ENCODE peak calls at places on chromosome 16, in ten cellular contexts. Z is NCI-H2029; K is HS-5; Q is fibroblast of the aortic adventitia; Y is neural progenitor cell; N is T-helper 2 cell; F is esophagus squamous epithelium; R is CD4-positive, alpha-beta memory T cell; E is GDM1; H is GM12892. U is an unnamed sample.

GRCh38 chr16:66469291-66469931 is 42.3 kb downstream of the BEAN1 start:
- DNase-seq in Z (no peak), K (no peak), Q (no peak), Y (no peak), N (no peak), F (no peak), R (no peak), E (no peak), H (no peak), U (no peak)

GRCh38 chr16:14494396-14494795 is 135.7 kb downstream of the PARN start:
- DNase-seq in Z (no peak), K (no peak), Q (no peak), Y (no peak), N (no peak), F (no peak), R (no peak), E (no peak), H (no peak), U (no peak)

GRCh38 chr16:1100084-1100800 is 4.2 kb upstream of the C1QTNF8 start:
- DNase-seq in Z (no peak), K (no peak), Q (no peak), Y (no peak), N (no peak), F (no peak), R (no peak), E (no peak), H (no peak), U (no peak)

GRCh38 chr16:2709588-2709984 is 10.4 kb downstream of the PRSS27 start:
- DNase-seq in Z (no peak), K (no peak), Q (no peak), Y (no peak), N (no peak), F (no peak), R (no peak), E (no peak), H (no peak), U (no peak)

GRCh38 chr16:31265329-31266245 is 5.8 kb downstream of the ITGAM start:
- DNase-seq in Z (no peak), K (peak), Q (peak), Y (no peak), N (peak), F (no peak), R (peak), E (no peak), H (peak), U (no peak)

GRCh38 chr16:85465328-85466307 is 147.5 kb upstream of the GSE1 start:
- DNase-seq in Z (peak), K (no peak), Q (peak), Y (no peak), N (no peak), F (no peak), R (no peak), E (no peak), H (no peak), U (no peak)

GRCh38 chr16:57748596-57748995 is 13.0 kb downstream of the KATNB1 start:
- DNase-seq in Z (no peak), K (no peak), Q (peak), Y (no peak), N (no peak), F (no peak), R (no peak), E (no peak), H (no peak), U (no peak)

GRCh38 chr16:74852500-74852875 is 77.9 kb upstream of the FA2H start:
- DNase-seq in Z (no peak), K (no peak), Q (no peak), Y (no peak), N (no peak), F (no peak), R (no peak), E (no peak), H (no peak), U (no peak)

GRCh38 chr16:81767987-81768592 is 11.0 kb upstream of the PLCG2 start:
- DNase-seq in Z (peak), K (no peak), Q (no peak), Y (no peak), N (no peak), F (no peak), R (no peak), E (no peak), H (no peak), U (no peak)

GRCh38 chr16:67192781-67193260 is 866 bp downstream of the E2F4 start:
- DNase-seq in Z (no peak), K (no peak), Q (no peak), Y (no peak), N (no peak), F (no peak), R (no peak), E (no peak), H (no peak), U (no peak)

GRCh38 chr16:68396481-68396880 is 51.8 kb downstream of the SMPD3 start:
- DNase-seq in Z (no peak), K (no peak), Q (peak), Y (peak), N (peak), F (no peak), R (peak), E (no peak), H (no peak), U (no peak)

GRCh38 chr16:57235128-57236092 is 9.6 kb upstream of the ARL2BP start:
- DNase-seq in Z (peak), K (peak), Q (peak), Y (no peak), N (no peak), F (no peak), R (no peak), E (peak), H (no peak), U (peak)

GRCh38 chr16:58843675-58844074 is 109.6 kb upstream of the GOT2 start:
- DNase-seq in Z (no peak), K (no peak), Q (peak), Y (peak), N (no peak), F (no peak), R (no peak), E (no peak), H (no peak), U (no peak)

GRCh38 chr16:85422374-85423185 is 190.5 kb upstream of the GSE1 start:
- DNase-seq in Z (no peak), K (no peak), Q (no peak), Y (peak), N (no peak), F (no peak), R (no peak), E (no peak), H (no peak), U (no peak)

GRCh38 chr16:88063201-88063773 is 112.1 kb downstream of the BANP start:
- DNase-seq in Z (no peak), K (peak), Q (peak), Y (no peak), N (no peak), F (no peak), R (no peak), E (no peak), H (no peak), U (no peak)

GRCh38 chr16:89864421-89864820 is 9.0 kb upstream of the TCF25 start:
- DNase-seq in Z (no peak), K (no peak), Q (peak), Y (no peak), N (no peak), F (no peak), R (no peak), E (no peak), H (no peak), U (no peak)

U was measured in SIG-M5.